ENCODE peak calls at places on chromosome 10, in eight cellular contexts. One of them, this sample, is unnamed.

GRCh38 chr10:118674226-118674919 is 78.9 kb upstream of the PRLHR start:
- DNase-seq in activated T-cell treated with anti-CD3 and anti-CD28 coated beads for 4 hours: no peak
- DNase-seq in naive thymus-derived CD4-positive, alpha-beta T cell: no peak
- DNase-seq in stimulated activated CD4-positive, alpha-beta T cell treated with anti-CD3 and anti-CD28 coated beads, Interleukin-15, amount 100 ng/mL, for 1 hour: no peak
- DNase-seq in endothelial cell: no peak
- DNase-seq in T-helper 9 cell: no peak
- DNase-seq in K562: no peak
- DNase-seq in M059J: no peak
- DNase-seq in this sample: no peak

GRCh38 chr10:606767-607544 is 82.5 kb downstream of the DIP2C start:
- DNase-seq in activated T-cell treated with anti-CD3 and anti-CD28 coated beads for 4 hours: no peak
- DNase-seq in T-helper 9 cell: no peak
- DNase-seq in M059J: no peak
- DNase-seq in naive thymus-derived CD4-positive, alpha-beta T cell: no peak
- DNase-seq in K562: no peak
- DNase-seq in endothelial cell: no peak
- DNase-seq in stimulated activated CD4-positive, alpha-beta T cell treated with anti-CD3 and anti-CD28 coated beads, Interleukin-15, amount 100 ng/mL, for 1 hour: no peak
- DNase-seq in this sample: no peak

GRCh38 chr10:125629758-125630376 is 53.1 kb downstream of the TEX36 start:
- DNase-seq in activated T-cell treated with anti-CD3 and anti-CD28 coated beads for 4 hours: no peak
- DNase-seq in K562: peak; percentile 50
- DNase-seq in stimulated activated CD4-positive, alpha-beta T cell treated with anti-CD3 and anti-CD28 coated beads, Interleukin-15, amount 100 ng/mL, for 1 hour: no peak
- DNase-seq in T-helper 9 cell: no peak
- DNase-seq in M059J: peak; percentile 48
- DNase-seq in naive thymus-derived CD4-positive, alpha-beta T cell: no peak
- DNase-seq in endothelial cell: no peak
- DNase-seq in this sample: no peak

GRCh38 chr10:59346321-59346720 is 16.0 kb downstream of the FAM13C start:
- DNase-seq in naive thymus-derived CD4-positive, alpha-beta T cell: no peak
- DNase-seq in stimulated activated CD4-positive, alpha-beta T cell treated with anti-CD3 and anti-CD28 coated beads, Interleukin-15, amount 100 ng/mL, for 1 hour: no peak
- DNase-seq in endothelial cell: no peak
- DNase-seq in K562: no peak
- DNase-seq in M059J: no peak
- DNase-seq in activated T-cell treated with anti-CD3 and anti-CD28 coated beads for 4 hours: no peak
- DNase-seq in T-helper 9 cell: no peak
- DNase-seq in this sample: no peak

GRCh38 chr10:100131571-100131970 is 49.9 kb upstream of the CPN1 start:
- DNase-seq in stimulated activated CD4-positive, alpha-beta T cell treated with anti-CD3 and anti-CD28 coated beads, Interleukin-15, amount 100 ng/mL, for 1 hour: no peak
- DNase-seq in naive thymus-derived CD4-positive, alpha-beta T cell: no peak
- DNase-seq in K562: no peak
- DNase-seq in M059J: no peak
- DNase-seq in endothelial cell: no peak
- DNase-seq in activated T-cell treated with anti-CD3 and anti-CD28 coated beads for 4 hours: no peak
- DNase-seq in T-helper 9 cell: no peak
- DNase-seq in this sample: no peak

GRCh38 chr10:131810805-131811137 is 90.0 kb upstream of the PPP2R2D start:
- DNase-seq in M059J: no peak
- DNase-seq in naive thymus-derived CD4-positive, alpha-beta T cell: no peak
- DNase-seq in K562: no peak
- DNase-seq in endothelial cell: no peak
- DNase-seq in stimulated activated CD4-positive, alpha-beta T cell treated with anti-CD3 and anti-CD28 coated beads, Interleukin-15, amount 100 ng/mL, for 1 hour: no peak
- DNase-seq in activated T-cell treated with anti-CD3 and anti-CD28 coated beads for 4 hours: no peak
- DNase-seq in T-helper 9 cell: no peak
- DNase-seq in this sample: peak; percentile 4

GRCh38 chr10:116838143-116838725 is 11.1 kb upstream of the ENO4 start:
- DNase-seq in stimulated activated CD4-positive, alpha-beta T cell treated with anti-CD3 and anti-CD28 coated beads, Interleukin-15, amount 100 ng/mL, for 1 hour: no peak
- DNase-seq in activated T-cell treated with anti-CD3 and anti-CD28 coated beads for 4 hours: no peak
- DNase-seq in K562: no peak
- DNase-seq in naive thymus-derived CD4-positive, alpha-beta T cell: no peak
- DNase-seq in endothelial cell: no peak
- DNase-seq in T-helper 9 cell: no peak
- DNase-seq in M059J: no peak
- DNase-seq in this sample: no peak

GRCh38 chr10:79286318-79286951 is 60.8 kb upstream of the PPIF start:
- DNase-seq in M059J: no peak
- DNase-seq in endothelial cell: no peak
- DNase-seq in naive thymus-derived CD4-positive, alpha-beta T cell: peak; percentile 62
- DNase-seq in activated T-cell treated with anti-CD3 and anti-CD28 coated beads for 4 hours: peak; percentile 75
- DNase-seq in T-helper 9 cell: peak; percentile 77
- DNase-seq in stimulated activated CD4-positive, alpha-beta T cell treated with anti-CD3 and anti-CD28 coated beads, Interleukin-15, amount 100 ng/mL, for 1 hour: peak; percentile 63
- DNase-seq in K562: peak; percentile 59
- DNase-seq in this sample: peak; percentile 82

GRCh38 chr10:23344251-23344841 is at the start of gene C10orf67:
- DNase-seq in naive thymus-derived CD4-positive, alpha-beta T cell: no peak
- DNase-seq in endothelial cell: peak; percentile 8
- DNase-seq in K562: peak; percentile 5
- DNase-seq in stimulated activated CD4-positive, alpha-beta T cell treated with anti-CD3 and anti-CD28 coated beads, Interleukin-15, amount 100 ng/mL, for 1 hour: peak; percentile 26
- DNase-seq in activated T-cell treated with anti-CD3 and anti-CD28 coated beads for 4 hours: no peak
- DNase-seq in T-helper 9 cell: peak; percentile 12
- DNase-seq in M059J: peak; percentile 24
- DNase-seq in this sample: no peak

GRCh38 chr10:44932338-44933116 is 21.4 kb downstream of the TMEM72 start:
- DNase-seq in M059J: peak; percentile 74
- DNase-seq in endothelial cell: peak; percentile 97
- DNase-seq in K562: peak; percentile 84
- DNase-seq in naive thymus-derived CD4-positive, alpha-beta T cell: peak; percentile 55
- DNase-seq in T-helper 9 cell: peak; percentile 79
- DNase-seq in activated T-cell treated with anti-CD3 and anti-CD28 coated beads for 4 hours: peak; percentile 75
- DNase-seq in stimulated activated CD4-positive, alpha-beta T cell treated with anti-CD3 and anti-CD28 coated beads, Interleukin-15, amount 100 ng/mL, for 1 hour: peak; percentile 71
- DNase-seq in this sample: peak; percentile 74

GRCh38 chr10:66827353-66827752 is 98.5 kb upstream of the LRRTM3 start:
- DNase-seq in T-helper 9 cell: no peak
- DNase-seq in endothelial cell: no peak
- DNase-seq in M059J: peak; percentile 73
- DNase-seq in stimulated activated CD4-positive, alpha-beta T cell treated with anti-CD3 and anti-CD28 coated beads, Interleukin-15, amount 100 ng/mL, for 1 hour: no peak
- DNase-seq in naive thymus-derived CD4-positive, alpha-beta T cell: no peak
- DNase-seq in activated T-cell treated with anti-CD3 and anti-CD28 coated beads for 4 hours: no peak
- DNase-seq in K562: no peak
- DNase-seq in this sample: no peak

GRCh38 chr10:106424076-106424475 is 740.4 kb downstream of the SORCS1 start:
- DNase-seq in stimulated activated CD4-positive, alpha-beta T cell treated with anti-CD3 and anti-CD28 coated beads, Interleukin-15, amount 100 ng/mL, for 1 hour: no peak
- DNase-seq in K562: no peak
- DNase-seq in activated T-cell treated with anti-CD3 and anti-CD28 coated beads for 4 hours: no peak
- DNase-seq in M059J: no peak
- DNase-seq in endothelial cell: no peak
- DNase-seq in T-helper 9 cell: no peak
- DNase-seq in naive thymus-derived CD4-positive, alpha-beta T cell: no peak
- DNase-seq in this sample: no peak

GRCh38 chr10:1270490-1270889 is 214.3 kb downstream of the WDR37 start:
- DNase-seq in stimulated activated CD4-positive, alpha-beta T cell treated with anti-CD3 and anti-CD28 coated beads, Interleukin-15, amount 100 ng/mL, for 1 hour: no peak
- DNase-seq in T-helper 9 cell: no peak
- DNase-seq in activated T-cell treated with anti-CD3 and anti-CD28 coated beads for 4 hours: no peak
- DNase-seq in endothelial cell: no peak
- DNase-seq in K562: no peak
- DNase-seq in naive thymus-derived CD4-positive, alpha-beta T cell: no peak
- DNase-seq in M059J: no peak
- DNase-seq in this sample: no peak

GRCh38 chr10:110425684-110426293 is 71.9 kb upstream of the DUSP5 start:
- DNase-seq in activated T-cell treated with anti-CD3 and anti-CD28 coated beads for 4 hours: peak; percentile 19
- DNase-seq in T-helper 9 cell: no peak
- DNase-seq in endothelial cell: no peak
- DNase-seq in K562: peak; percentile 66
- DNase-seq in M059J: peak; percentile 92
- DNase-seq in stimulated activated CD4-positive, alpha-beta T cell treated with anti-CD3 and anti-CD28 coated beads, Interleukin-15, amount 100 ng/mL, for 1 hour: no peak
- DNase-seq in naive thymus-derived CD4-positive, alpha-beta T cell: no peak
- DNase-seq in this sample: no peak

GRCh38 chr10:127012769-127013152 is 107.5 kb downstream of the DOCK1 start:
- DNase-seq in endothelial cell: no peak
- DNase-seq in K562: no peak
- DNase-seq in T-helper 9 cell: no peak
- DNase-seq in M059J: peak; percentile 90
- DNase-seq in activated T-cell treated with anti-CD3 and anti-CD28 coated beads for 4 hours: no peak
- DNase-seq in stimulated activated CD4-positive, alpha-beta T cell treated with anti-CD3 and anti-CD28 coated beads, Interleukin-15, amount 100 ng/mL, for 1 hour: no peak
- DNase-seq in naive thymus-derived CD4-positive, alpha-beta T cell: no peak
- DNase-seq in this sample: no peak

GRCh38 chr10:83214178-83214577 is 925.1 kb upstream of the GHITM start:
- DNase-seq in activated T-cell treated with anti-CD3 and anti-CD28 coated beads for 4 hours: no peak
- DNase-seq in M059J: no peak
- DNase-seq in K562: no peak
- DNase-seq in stimulated activated CD4-positive, alpha-beta T cell treated with anti-CD3 and anti-CD28 coated beads, Interleukin-15, amount 100 ng/mL, for 1 hour: no peak
- DNase-seq in naive thymus-derived CD4-positive, alpha-beta T cell: no peak
- DNase-seq in endothelial cell: no peak
- DNase-seq in T-helper 9 cell: no peak
- DNase-seq in this sample: no peak

GRCh38 chr10:102859911-102860310 is 5.9 kb downstream of the BORCS7 start:
- DNase-seq in K562: no peak
- DNase-seq in activated T-cell treated with anti-CD3 and anti-CD28 coated beads for 4 hours: no peak
- DNase-seq in naive thymus-derived CD4-positive, alpha-beta T cell: no peak
- DNase-seq in stimulated activated CD4-positive, alpha-beta T cell treated with anti-CD3 and anti-CD28 coated beads, Interleukin-15, amount 100 ng/mL, for 1 hour: no peak
- DNase-seq in T-helper 9 cell: no peak
- DNase-seq in endothelial cell: no peak
- DNase-seq in M059J: no peak
- DNase-seq in this sample: no peak

GRCh38 chr10:18333616-18334015 is 193.4 kb downstream of the CACNB2 start:
- DNase-seq in activated T-cell treated with anti-CD3 and anti-CD28 coated beads for 4 hours: no peak
- DNase-seq in T-helper 9 cell: no peak
- DNase-seq in endothelial cell: no peak
- DNase-seq in K562: no peak
- DNase-seq in naive thymus-derived CD4-positive, alpha-beta T cell: no peak
- DNase-seq in stimulated activated CD4-positive, alpha-beta T cell treated with anti-CD3 and anti-CD28 coated beads, Interleukin-15, amount 100 ng/mL, for 1 hour: no peak
- DNase-seq in M059J: no peak
- DNase-seq in this sample: no peak

GRCh38 chr10:94680544-94680943 is 3.0 kb upstream of the CYP2C18 start:
- DNase-seq in endothelial cell: no peak
- DNase-seq in M059J: no peak
- DNase-seq in K562: no peak
- DNase-seq in stimulated activated CD4-positive, alpha-beta T cell treated with anti-CD3 and anti-CD28 coated beads, Interleukin-15, amount 100 ng/mL, for 1 hour: no peak
- DNase-seq in activated T-cell treated with anti-CD3 and anti-CD28 coated beads for 4 hours: no peak
- DNase-seq in naive thymus-derived CD4-positive, alpha-beta T cell: no peak
- DNase-seq in T-helper 9 cell: no peak
- DNase-seq in this sample: no peak

GRCh38 chr10:48898426-48898825 is 41.2 kb downstream of the LRRC18 start:
- DNase-seq in K562: no peak
- DNase-seq in endothelial cell: no peak
- DNase-seq in naive thymus-derived CD4-positive, alpha-beta T cell: no peak
- DNase-seq in T-helper 9 cell: no peak
- DNase-seq in stimulated activated CD4-positive, alpha-beta T cell treated with anti-CD3 and anti-CD28 coated beads, Interleukin-15, amount 100 ng/mL, for 1 hour: no peak
- DNase-seq in M059J: no peak
- DNase-seq in activated T-cell treated with anti-CD3 and anti-CD28 coated beads for 4 hours: no peak
- DNase-seq in this sample: no peak

GRCh38 chr10:25304606-25305005 is 129.8 kb downstream of the GPR158 start:
- DNase-seq in stimulated activated CD4-positive, alpha-beta T cell treated with anti-CD3 and anti-CD28 coated beads, Interleukin-15, amount 100 ng/mL, for 1 hour: no peak
- DNase-seq in endothelial cell: no peak
- DNase-seq in T-helper 9 cell: no peak
- DNase-seq in K562: no peak
- DNase-seq in activated T-cell treated with anti-CD3 and anti-CD28 coated beads for 4 hours: no peak
- DNase-seq in naive thymus-derived CD4-positive, alpha-beta T cell: no peak
- DNase-seq in M059J: no peak
- DNase-seq in this sample: no peak

GRCh38 chr10:69406302-69406811 is 10.4 kb downstream of the TACR2 start:
- DNase-seq in T-helper 9 cell: no peak
- DNase-seq in activated T-cell treated with anti-CD3 and anti-CD28 coated beads for 4 hours: no peak
- DNase-seq in K562: no peak
- DNase-seq in stimulated activated CD4-positive, alpha-beta T cell treated with anti-CD3 and anti-CD28 coated beads, Interleukin-15, amount 100 ng/mL, for 1 hour: no peak
- DNase-seq in M059J: peak; percentile 42
- DNase-seq in naive thymus-derived CD4-positive, alpha-beta T cell: no peak
- DNase-seq in endothelial cell: no peak
- DNase-seq in this sample: no peak

GRCh38 chr10:62899316-62899715 is 83.2 kb upstream of the EGR2 start:
- DNase-seq in naive thymus-derived CD4-positive, alpha-beta T cell: no peak
- DNase-seq in stimulated activated CD4-positive, alpha-beta T cell treated with anti-CD3 and anti-CD28 coated beads, Interleukin-15, amount 100 ng/mL, for 1 hour: no peak
- DNase-seq in T-helper 9 cell: no peak
- DNase-seq in endothelial cell: no peak
- DNase-seq in M059J: no peak
- DNase-seq in activated T-cell treated with anti-CD3 and anti-CD28 coated beads for 4 hours: no peak
- DNase-seq in K562: no peak
- DNase-seq in this sample: no peak

GRCh38 chr10:98361131-98361633 is 53.8 kb downstream of the PYROXD2 start:
- DNase-seq in M059J: peak; percentile 96
- DNase-seq in stimulated activated CD4-positive, alpha-beta T cell treated with anti-CD3 and anti-CD28 coated beads, Interleukin-15, amount 100 ng/mL, for 1 hour: no peak
- DNase-seq in activated T-cell treated with anti-CD3 and anti-CD28 coated beads for 4 hours: no peak
- DNase-seq in naive thymus-derived CD4-positive, alpha-beta T cell: no peak
- DNase-seq in K562: peak; percentile 85
- DNase-seq in endothelial cell: no peak
- DNase-seq in T-helper 9 cell: no peak
- DNase-seq in this sample: no peak

GRCh38 chr10:2122431-2123124 is 385.3 kb upstream of the ADARB2 start:
- DNase-seq in K562: no peak
- DNase-seq in T-helper 9 cell: no peak
- DNase-seq in stimulated activated CD4-positive, alpha-beta T cell treated with anti-CD3 and anti-CD28 coated beads, Interleukin-15, amount 100 ng/mL, for 1 hour: no peak
- DNase-seq in M059J: peak; percentile 43
- DNase-seq in endothelial cell: no peak
- DNase-seq in naive thymus-derived CD4-positive, alpha-beta T cell: no peak
- DNase-seq in activated T-cell treated with anti-CD3 and anti-CD28 coated beads for 4 hours: no peak
- DNase-seq in this sample: no peak

GRCh38 chr10:29735628-29736324 is 101.0 kb upstream of the SVIL start:
- DNase-seq in naive thymus-derived CD4-positive, alpha-beta T cell: peak; percentile 59
- DNase-seq in activated T-cell treated with anti-CD3 and anti-CD28 coated beads for 4 hours: peak; percentile 78
- DNase-seq in M059J: no peak
- DNase-seq in T-helper 9 cell: peak; percentile 74
- DNase-seq in endothelial cell: peak; percentile 87
- DNase-seq in K562: peak; percentile 62
- DNase-seq in stimulated activated CD4-positive, alpha-beta T cell treated with anti-CD3 and anti-CD28 coated beads, Interleukin-15, amount 100 ng/mL, for 1 hour: peak; percentile 81
- DNase-seq in this sample: peak; percentile 72

GRCh38 chr10:45076847-45077246 is 76.1 kb downstream of the ZNF22 start:
- DNase-seq in activated T-cell treated with anti-CD3 and anti-CD28 coated beads for 4 hours: no peak
- DNase-seq in T-helper 9 cell: no peak
- DNase-seq in endothelial cell: no peak
- DNase-seq in naive thymus-derived CD4-positive, alpha-beta T cell: no peak
- DNase-seq in M059J: no peak
- DNase-seq in stimulated activated CD4-positive, alpha-beta T cell treated with anti-CD3 and anti-CD28 coated beads, Interleukin-15, amount 100 ng/mL, for 1 hour: no peak
- DNase-seq in K562: no peak
- DNase-seq in this sample: no peak

GRCh38 chr10:1664565-1664964 is 72.8 kb downstream of the ADARB2 start:
- DNase-seq in T-helper 9 cell: no peak
- DNase-seq in endothelial cell: no peak
- DNase-seq in naive thymus-derived CD4-positive, alpha-beta T cell: no peak
- DNase-seq in K562: no peak
- DNase-seq in M059J: no peak
- DNase-seq in stimulated activated CD4-positive, alpha-beta T cell treated with anti-CD3 and anti-CD28 coated beads, Interleukin-15, amount 100 ng/mL, for 1 hour: no peak
- DNase-seq in activated T-cell treated with anti-CD3 and anti-CD28 coated beads for 4 hours: no peak
- DNase-seq in this sample: no peak

GRCh38 chr10:59558066-59558465 is 151.6 kb downstream of the SLC16A9 start:
- DNase-seq in T-helper 9 cell: no peak
- DNase-seq in stimulated activated CD4-positive, alpha-beta T cell treated with anti-CD3 and anti-CD28 coated beads, Interleukin-15, amount 100 ng/mL, for 1 hour: no peak
- DNase-seq in naive thymus-derived CD4-positive, alpha-beta T cell: no peak
- DNase-seq in M059J: no peak
- DNase-seq in activated T-cell treated with anti-CD3 and anti-CD28 coated beads for 4 hours: no peak
- DNase-seq in K562: no peak
- DNase-seq in endothelial cell: no peak
- DNase-seq in this sample: no peak

GRCh38 chr10:19843487-19843886 is 27.3 kb downstream of the PLXDC2 start:
- DNase-seq in M059J: no peak
- DNase-seq in K562: no peak
- DNase-seq in endothelial cell: no peak
- DNase-seq in T-helper 9 cell: no peak
- DNase-seq in stimulated activated CD4-positive, alpha-beta T cell treated with anti-CD3 and anti-CD28 coated beads, Interleukin-15, amount 100 ng/mL, for 1 hour: no peak
- DNase-seq in activated T-cell treated with anti-CD3 and anti-CD28 coated beads for 4 hours: no peak
- DNase-seq in naive thymus-derived CD4-positive, alpha-beta T cell: no peak
- DNase-seq in this sample: no peak

GRCh38 chr10:13759167-13759566 is 172.4 kb downstream of the PRPF18 start:
- DNase-seq in K562: no peak
- DNase-seq in T-helper 9 cell: no peak
- DNase-seq in activated T-cell treated with anti-CD3 and anti-CD28 coated beads for 4 hours: no peak
- DNase-seq in stimulated activated CD4-positive, alpha-beta T cell treated with anti-CD3 and anti-CD28 coated beads, Interleukin-15, amount 100 ng/mL, for 1 hour: no peak
- DNase-seq in naive thymus-derived CD4-positive, alpha-beta T cell: no peak
- DNase-seq in endothelial cell: no peak
- DNase-seq in M059J: no peak
- DNase-seq in this sample: no peak

GRCh38 chr10:1292611-1293021 is 236.4 kb downstream of the WDR37 start:
- DNase-seq in K562: no peak
- DNase-seq in naive thymus-derived CD4-positive, alpha-beta T cell: no peak
- DNase-seq in activated T-cell treated with anti-CD3 and anti-CD28 coated beads for 4 hours: no peak
- DNase-seq in M059J: peak; percentile 5
- DNase-seq in stimulated activated CD4-positive, alpha-beta T cell treated with anti-CD3 and anti-CD28 coated beads, Interleukin-15, amount 100 ng/mL, for 1 hour: no peak
- DNase-seq in T-helper 9 cell: no peak
- DNase-seq in endothelial cell: no peak
- DNase-seq in this sample: no peak

GRCh38 chr10:100776671-100777070 is 31.3 kb downstream of the PAX2 start:
- DNase-seq in endothelial cell: no peak
- DNase-seq in T-helper 9 cell: no peak
- DNase-seq in naive thymus-derived CD4-positive, alpha-beta T cell: no peak
- DNase-seq in M059J: no peak
- DNase-seq in activated T-cell treated with anti-CD3 and anti-CD28 coated beads for 4 hours: no peak
- DNase-seq in K562: no peak
- DNase-seq in stimulated activated CD4-positive, alpha-beta T cell treated with anti-CD3 and anti-CD28 coated beads, Interleukin-15, amount 100 ng/mL, for 1 hour: no peak
- DNase-seq in this sample: no peak

GRCh38 chr10:85983051-85983450 is 383.5 kb downstream of the GRID1 start:
- DNase-seq in T-helper 9 cell: no peak
- DNase-seq in K562: no peak
- DNase-seq in M059J: no peak
- DNase-seq in endothelial cell: no peak
- DNase-seq in activated T-cell treated with anti-CD3 and anti-CD28 coated beads for 4 hours: no peak
- DNase-seq in naive thymus-derived CD4-positive, alpha-beta T cell: no peak
- DNase-seq in stimulated activated CD4-positive, alpha-beta T cell treated with anti-CD3 and anti-CD28 coated beads, Interleukin-15, amount 100 ng/mL, for 1 hour: no peak
- DNase-seq in this sample: no peak

This sample was measured in central memory CD8-positive, alpha-beta T cell.